ENCODE peak calls at places on chromosomes 6 and 20, in six cellular contexts. One of them, this sample, is unnamed.

GRCh38 chr6:97129111-97129510 is 153.9 kb downstream of the MMS22L start:
- DNase-seq in activated B cell treated with CpG ODN at 0.5 μM for 24 hours: no peak
- DNase-seq in AG09309: no peak
- DNase-seq in T follicular helper cell: no peak
- DNase-seq in ACHN: no peak
- DNase-seq in HS-5: no peak
- DNase-seq in this sample: no peak

GRCh38 chr20:6525447-6526303 is 241.8 kb upstream of the BMP2 start:
- DNase-seq in ACHN: no peak
- DNase-seq in activated B cell treated with CpG ODN at 0.5 μM for 24 hours: no peak
- DNase-seq in T follicular helper cell: no peak
- DNase-seq in AG09309: no peak
- DNase-seq in HS-5: no peak
- DNase-seq in this sample: no peak

GRCh38 chr6:108113557-108114519 is 39.3 kb upstream of the OSTM1 start:
- DNase-seq in activated B cell treated with CpG ODN at 0.5 μM for 24 hours: peak
- DNase-seq in T follicular helper cell: no peak
- DNase-seq in ACHN: peak
- DNase-seq in HS-5: no peak
- DNase-seq in AG09309: peak
- DNase-seq in this sample: peak

GRCh38 chr6:21309791-21310190 is 283.8 kb upstream of the SOX4 start:
- DNase-seq in HS-5: no peak
- DNase-seq in activated B cell treated with CpG ODN at 0.5 μM for 24 hours: no peak
- DNase-seq in ACHN: no peak
- DNase-seq in T follicular helper cell: no peak
- DNase-seq in AG09309: no peak
- DNase-seq in this sample: no peak

GRCh38 chr20:11200423-11200822 is 526.6 kb upstream of the JAG1 start:
- DNase-seq in T follicular helper cell: no peak
- DNase-seq in AG09309: no peak
- DNase-seq in ACHN: no peak
- DNase-seq in HS-5: no peak
- DNase-seq in activated B cell treated with CpG ODN at 0.5 μM for 24 hours: no peak
- DNase-seq in this sample: no peak

GRCh38 chr6:1062786-1063545 is 248.9 kb upstream of the FOXQ1 start:
- DNase-seq in HS-5: no peak
- DNase-seq in T follicular helper cell: no peak
- DNase-seq in ACHN: no peak
- DNase-seq in activated B cell treated with CpG ODN at 0.5 μM for 24 hours: no peak
- DNase-seq in AG09309: no peak
- DNase-seq in this sample: no peak

GRCh38 chr6:75633045-75633444 is 31.4 kb downstream of the SENP6 start:
- DNase-seq in ACHN: no peak
- DNase-seq in T follicular helper cell: no peak
- DNase-seq in HS-5: no peak
- DNase-seq in AG09309: no peak
- DNase-seq in activated B cell treated with CpG ODN at 0.5 μM for 24 hours: no peak
- DNase-seq in this sample: no peak

GRCh38 chr6:46893648-46894047 is 28.1 kb downstream of the ADGRF5 start:
- DNase-seq in HS-5: no peak
- DNase-seq in AG09309: no peak
- DNase-seq in activated B cell treated with CpG ODN at 0.5 μM for 24 hours: no peak
- DNase-seq in T follicular helper cell: no peak
- DNase-seq in ACHN: no peak
- DNase-seq in this sample: no peak

GRCh38 chr6:157236040-157236725 is 87.1 kb downstream of the TMEM242 start:
- DNase-seq in AG09309: no peak
- DNase-seq in HS-5: no peak
- DNase-seq in ACHN: no peak
- DNase-seq in activated B cell treated with CpG ODN at 0.5 μM for 24 hours: peak
- DNase-seq in T follicular helper cell: no peak
- DNase-seq in this sample: no peak

GRCh38 chr6:154404791-154405400 is 48.3 kb upstream of the IPCEF1 start:
- DNase-seq in activated B cell treated with CpG ODN at 0.5 μM for 24 hours: no peak
- DNase-seq in ACHN: peak
- DNase-seq in AG09309: peak
- DNase-seq in T follicular helper cell: no peak
- DNase-seq in HS-5: peak
- DNase-seq in this sample: peak

GRCh38 chr6:5936140-5936539 is 70.6 kb downstream of the NRN1 start:
- DNase-seq in activated B cell treated with CpG ODN at 0.5 μM for 24 hours: no peak
- DNase-seq in HS-5: no peak
- DNase-seq in AG09309: no peak
- DNase-seq in T follicular helper cell: no peak
- DNase-seq in ACHN: no peak
- DNase-seq in this sample: no peak

GRCh38 chr20:25867776-25868649 is 171.4 kb upstream of the ZNF337 start:
- DNase-seq in activated B cell treated with CpG ODN at 0.5 μM for 24 hours: peak
- DNase-seq in ACHN: no peak
- DNase-seq in AG09309: no peak
- DNase-seq in T follicular helper cell: peak
- DNase-seq in HS-5: no peak
- DNase-seq in this sample: peak

GRCh38 chr20:59044796-59045195 is 2.2 kb upstream of the PRELID3B start:
- DNase-seq in activated B cell treated with CpG ODN at 0.5 μM for 24 hours: no peak
- DNase-seq in HS-5: no peak
- DNase-seq in AG09309: no peak
- DNase-seq in T follicular helper cell: no peak
- DNase-seq in ACHN: no peak
- DNase-seq in this sample: no peak

GRCh38 chr6:168427184-168427583 is 13.8 kb upstream of the SMOC2 start:
- DNase-seq in HS-5: no peak
- DNase-seq in T follicular helper cell: no peak
- DNase-seq in AG09309: no peak
- DNase-seq in ACHN: no peak
- DNase-seq in activated B cell treated with CpG ODN at 0.5 μM for 24 hours: no peak
- DNase-seq in this sample: no peak

GRCh38 chr6:35033683-35034082 is 107.5 kb downstream of the TCP11 start:
- DNase-seq in AG09309: no peak
- DNase-seq in activated B cell treated with CpG ODN at 0.5 μM for 24 hours: no peak
- DNase-seq in HS-5: no peak
- DNase-seq in T follicular helper cell: no peak
- DNase-seq in ACHN: no peak
- DNase-seq in this sample: no peak

GRCh38 chr20:32538526-32538918 is 46.6 kb downstream of the NOL4L start:
- DNase-seq in AG09309: no peak
- DNase-seq in ACHN: no peak
- DNase-seq in T follicular helper cell: peak
- DNase-seq in HS-5: no peak
- DNase-seq in activated B cell treated with CpG ODN at 0.5 μM for 24 hours: no peak
- DNase-seq in this sample: no peak

GRCh38 chr20:49433387-49433786 is 49.1 kb downstream of the KCNB1 start:
- DNase-seq in AG09309: no peak
- DNase-seq in ACHN: no peak
- DNase-seq in HS-5: no peak
- DNase-seq in activated B cell treated with CpG ODN at 0.5 μM for 24 hours: no peak
- DNase-seq in T follicular helper cell: no peak
- DNase-seq in this sample: no peak

GRCh38 chr6:84309336-84309735 is 81.9 kb upstream of the CEP162 start:
- DNase-seq in T follicular helper cell: no peak
- DNase-seq in HS-5: no peak
- DNase-seq in AG09309: no peak
- DNase-seq in ACHN: no peak
- DNase-seq in activated B cell treated with CpG ODN at 0.5 μM for 24 hours: no peak
- DNase-seq in this sample: no peak

GRCh38 chr6:118704911-118705310 is 53.5 kb upstream of the CEP85L start:
- DNase-seq in activated B cell treated with CpG ODN at 0.5 μM for 24 hours: no peak
- DNase-seq in T follicular helper cell: no peak
- DNase-seq in HS-5: no peak
- DNase-seq in ACHN: no peak
- DNase-seq in AG09309: no peak
- DNase-seq in this sample: no peak